ENCODE peak calls at places on chromosomes 7 and 10, in five cellular contexts. One of them, this sample, is unnamed.

GRCh38 chr10:73910764-73911552 is at the start of gene PLAU:
- DNase-seq in HEK293T: peak
- DNase-seq in WTC11: peak
- DNase-seq in mammary epithelial cell: peak
- DNase-seq in activated gamma-delta T cell: peak
- DNase-seq in this sample: peak

GRCh38 chr10:13779748-13780147 is 193.0 kb downstream of the PRPF18 start:
- DNase-seq in HEK293T: no peak
- DNase-seq in WTC11: no peak
- DNase-seq in mammary epithelial cell: no peak
- DNase-seq in activated gamma-delta T cell: no peak
- DNase-seq in this sample: no peak

GRCh38 chr7:2012044-2012900 is 220.5 kb downstream of the MAD1L1 start:
- DNase-seq in HEK293T: no peak
- DNase-seq in WTC11: no peak
- DNase-seq in mammary epithelial cell: no peak
- DNase-seq in activated gamma-delta T cell: no peak
- DNase-seq in this sample: peak

GRCh38 chr10:11242443-11243386 is 225.0 kb downstream of the CELF2 start:
- DNase-seq in HEK293T: no peak
- DNase-seq in WTC11: no peak
- DNase-seq in mammary epithelial cell: no peak
- DNase-seq in activated gamma-delta T cell: no peak
- DNase-seq in this sample: peak

GRCh38 chr10:96271017-96271815 is at the start of gene BLNK:
- DNase-seq in HEK293T: peak
- DNase-seq in WTC11: no peak
- DNase-seq in mammary epithelial cell: peak
- DNase-seq in activated gamma-delta T cell: no peak
- DNase-seq in this sample: no peak

GRCh38 chr10:61024801-61025201 is 80.8 kb upstream of the RHOBTB1 start:
- DNase-seq in HEK293T: peak
- DNase-seq in WTC11: peak
- DNase-seq in mammary epithelial cell: no peak
- DNase-seq in activated gamma-delta T cell: no peak
- DNase-seq in this sample: peak

GRCh38 chr10:95536894-95537542 is 24.2 kb downstream of the SORBS1 start:
- DNase-seq in HEK293T: no peak
- DNase-seq in WTC11: no peak
- DNase-seq in mammary epithelial cell: peak
- DNase-seq in activated gamma-delta T cell: no peak
- DNase-seq in this sample: no peak

GRCh38 chr10:104416-104815 is 30.8 kb upstream of the ZMYND11 start:
- DNase-seq in HEK293T: no peak
- DNase-seq in WTC11: no peak
- DNase-seq in mammary epithelial cell: no peak
- DNase-seq in activated gamma-delta T cell: no peak
- DNase-seq in this sample: no peak

GRCh38 chr7:99624487-99624886 is 7.7 kb downstream of the ZSCAN25 start:
- DNase-seq in HEK293T: no peak
- DNase-seq in WTC11: no peak
- DNase-seq in mammary epithelial cell: no peak
- DNase-seq in activated gamma-delta T cell: peak
- DNase-seq in this sample: no peak

GRCh38 chr10:78656815-78657621 is 411.7 kb upstream of the ZMIZ1 start:
- DNase-seq in HEK293T: no peak
- DNase-seq in WTC11: no peak
- DNase-seq in mammary epithelial cell: no peak
- DNase-seq in activated gamma-delta T cell: no peak
- DNase-seq in this sample: peak

GRCh38 chr7:116786791-116787443 is 75.5 kb upstream of the CAPZA2 start:
- DNase-seq in HEK293T: peak
- DNase-seq in WTC11: no peak
- DNase-seq in mammary epithelial cell: peak
- DNase-seq in activated gamma-delta T cell: no peak
- DNase-seq in this sample: no peak

GRCh38 chr10:14186245-14186644 is 144.5 kb downstream of the FRMD4A start:
- DNase-seq in HEK293T: no peak
- DNase-seq in WTC11: no peak
- DNase-seq in mammary epithelial cell: no peak
- DNase-seq in activated gamma-delta T cell: no peak
- DNase-seq in this sample: no peak

GRCh38 chr10:51915031-51915542 is 215.7 kb upstream of the CSTF2T start:
- DNase-seq in HEK293T: no peak
- DNase-seq in WTC11: no peak
- DNase-seq in mammary epithelial cell: no peak
- DNase-seq in activated gamma-delta T cell: no peak
- DNase-seq in this sample: no peak

GRCh38 chr7:44964384-44964830 is 14.4 kb downstream of the MYO1G start:
- DNase-seq in HEK293T: peak
- DNase-seq in WTC11: peak
- DNase-seq in mammary epithelial cell: no peak
- DNase-seq in activated gamma-delta T cell: no peak
- DNase-seq in this sample: peak

GRCh38 chr7:130152270-130153141 is 52.7 kb downstream of the TMEM209 start:
- DNase-seq in HEK293T: no peak
- DNase-seq in WTC11: no peak
- DNase-seq in mammary epithelial cell: no peak
- DNase-seq in activated gamma-delta T cell: no peak
- DNase-seq in this sample: no peak

GRCh38 chr7:15099074-15099473 is 196.5 kb upstream of the DGKB start:
- DNase-seq in HEK293T: no peak
- DNase-seq in WTC11: no peak
- DNase-seq in mammary epithelial cell: no peak
- DNase-seq in activated gamma-delta T cell: no peak
- DNase-seq in this sample: no peak

GRCh38 chr7:84705079-84705478 is 481.8 kb downstream of the SEMA3D start:
- DNase-seq in HEK293T: no peak
- DNase-seq in WTC11: no peak
- DNase-seq in mammary epithelial cell: no peak
- DNase-seq in activated gamma-delta T cell: no peak
- DNase-seq in this sample: no peak

GRCh38 chr7:17546206-17546998 is 247.9 kb downstream of the AHR start:
- DNase-seq in HEK293T: no peak
- DNase-seq in WTC11: no peak
- DNase-seq in mammary epithelial cell: peak
- DNase-seq in activated gamma-delta T cell: no peak
- DNase-seq in this sample: no peak

GRCh38 chr10:33041783-33042437 is 83.9 kb upstream of the ITGB1 start:
- DNase-seq in HEK293T: no peak
- DNase-seq in WTC11: no peak
- DNase-seq in mammary epithelial cell: no peak
- DNase-seq in activated gamma-delta T cell: no peak
- DNase-seq in this sample: peak

GRCh38 chr10:44979281-44980181 is 922 bp upstream of the DEPP1 start:
- DNase-seq in HEK293T: no peak
- DNase-seq in WTC11: no peak
- DNase-seq in mammary epithelial cell: peak
- DNase-seq in activated gamma-delta T cell: no peak
- DNase-seq in this sample: no peak

GRCh38 chr10:65791979-65792378 is 1133.9 kb upstream of the LRRTM3 start:
- DNase-seq in HEK293T: no peak
- DNase-seq in WTC11: no peak
- DNase-seq in mammary epithelial cell: no peak
- DNase-seq in activated gamma-delta T cell: no peak
- DNase-seq in this sample: no peak

GRCh38 chr7:74572301-74573090 is 85.0 kb upstream of the GTF2I start:
- DNase-seq in HEK293T: no peak
- DNase-seq in WTC11: no peak
- DNase-seq in mammary epithelial cell: no peak
- DNase-seq in activated gamma-delta T cell: no peak
- DNase-seq in this sample: no peak

GRCh38 chr7:143514995-143515735 is 37.5 kb downstream of the TAS2R41 start:
- DNase-seq in HEK293T: no peak
- DNase-seq in WTC11: no peak
- DNase-seq in mammary epithelial cell: no peak
- DNase-seq in activated gamma-delta T cell: no peak
- DNase-seq in this sample: no peak

GRCh38 chr10:14500172-14500765 is 169.5 kb upstream of the FRMD4A start:
- DNase-seq in HEK293T: no peak
- DNase-seq in WTC11: no peak
- DNase-seq in mammary epithelial cell: no peak
- DNase-seq in activated gamma-delta T cell: no peak
- DNase-seq in this sample: no peak

GRCh38 chr10:33695536-33695935 is 361.1 kb upstream of the NRP1 start:
- DNase-seq in HEK293T: no peak
- DNase-seq in WTC11: no peak
- DNase-seq in mammary epithelial cell: no peak
- DNase-seq in activated gamma-delta T cell: no peak
- DNase-seq in this sample: no peak

GRCh38 chr10:19935106-19935505 is 118.9 kb downstream of the PLXDC2 start:
- DNase-seq in HEK293T: no peak
- DNase-seq in WTC11: no peak
- DNase-seq in mammary epithelial cell: no peak
- DNase-seq in activated gamma-delta T cell: no peak
- DNase-seq in this sample: no peak

GRCh38 chr7:155223503-155223902 is 74.2 kb upstream of the INSIG1 start:
- DNase-seq in HEK293T: no peak
- DNase-seq in WTC11: no peak
- DNase-seq in mammary epithelial cell: no peak
- DNase-seq in activated gamma-delta T cell: no peak
- DNase-seq in this sample: no peak

GRCh38 chr10:34157501-34157900 is 657.6 kb downstream of the PARD3 start:
- DNase-seq in HEK293T: no peak
- DNase-seq in WTC11: no peak
- DNase-seq in mammary epithelial cell: peak
- DNase-seq in activated gamma-delta T cell: no peak
- DNase-seq in this sample: no peak

GRCh38 chr7:92255308-92255707 is 9.5 kb downstream of the ANKIB1 start:
- DNase-seq in HEK293T: no peak
- DNase-seq in WTC11: no peak
- DNase-seq in mammary epithelial cell: peak
- DNase-seq in activated gamma-delta T cell: no peak
- DNase-seq in this sample: no peak

GRCh38 chr10:48470893-48471805 is 133.7 kb downstream of the ARHGAP22 start:
- DNase-seq in HEK293T: peak
- DNase-seq in WTC11: no peak
- DNase-seq in mammary epithelial cell: peak
- DNase-seq in activated gamma-delta T cell: no peak
- DNase-seq in this sample: no peak

GRCh38 chr10:62853710-62854109 is 37.5 kb upstream of the EGR2 start:
- DNase-seq in HEK293T: no peak
- DNase-seq in WTC11: no peak
- DNase-seq in mammary epithelial cell: no peak
- DNase-seq in activated gamma-delta T cell: no peak
- DNase-seq in this sample: no peak

GRCh38 chr10:91410638-91411367 is 659 bp downstream of the HECTD2 start:
- DNase-seq in HEK293T: peak
- DNase-seq in WTC11: no peak
- DNase-seq in mammary epithelial cell: no peak
- DNase-seq in activated gamma-delta T cell: no peak
- DNase-seq in this sample: peak

GRCh38 chr7:47945261-47946015 is 2.8 kb downstream of the PKD1L1 start:
- DNase-seq in HEK293T: peak
- DNase-seq in WTC11: peak
- DNase-seq in mammary epithelial cell: peak
- DNase-seq in activated gamma-delta T cell: no peak
- DNase-seq in this sample: peak

GRCh38 chr7:77910124-77910523 is 111.6 kb downstream of the PHTF2 start:
- DNase-seq in HEK293T: no peak
- DNase-seq in WTC11: no peak
- DNase-seq in mammary epithelial cell: no peak
- DNase-seq in activated gamma-delta T cell: no peak
- DNase-seq in this sample: no peak

GRCh38 chr10:13352519-13352918 is 4.4 kb upstream of the SEPHS1 start:
- DNase-seq in HEK293T: no peak
- DNase-seq in WTC11: peak
- DNase-seq in mammary epithelial cell: no peak
- DNase-seq in activated gamma-delta T cell: no peak
- DNase-seq in this sample: no peak